ENCODE peak calls at places on chromosomes 12 and 14, in four cellular contexts. I, B, Z and N are unnamed samples.

GRCh38 chr14:70567791-70568190 is 32.7 kb downstream of the MED6 start:
- DNase-seq in I (peak), B (peak), Z (no peak), N (peak)

GRCh38 chr14:52895000-52895399 is 55.9 kb downstream of the FERMT2 start:
- DNase-seq in I (peak), B (no peak), Z (no peak), N (no peak)

GRCh38 chr14:51369814-51370213 is 129.8 kb downstream of the TMX1 start:
- DNase-seq in I (peak), B (peak), Z (no peak), N (no peak)

GRCh38 chr12:40106202-40106533 is 287 bp upstream of the SLC2A13 start:
- DNase-seq in I (no peak), B (no peak), Z (no peak), N (no peak)

GRCh38 chr12:100953217-100953616 is 158.6 kb downstream of the ANO4 start:
- DNase-seq in I (no peak), B (no peak), Z (no peak), N (no peak)

GRCh38 chr14:34113991-34114390 is 163.1 kb upstream of the EGLN3 start:
- DNase-seq in I (no peak), B (peak), Z (no peak), N (no peak)

GRCh38 chr14:70489579-70490175 is 37.7 kb downstream of the ADAM21 start:
- DNase-seq in I (no peak), B (no peak), Z (no peak), N (no peak)

GRCh38 chr12:93813972-93814821 is 137.0 kb downstream of the CRADD start:
- DNase-seq in I (no peak), B (no peak), Z (no peak), N (peak)

GRCh38 chr12:49903700-49904423 is at the start of gene FAIM2:
- DNase-seq in I (no peak), B (peak), Z (no peak), N (no peak)

GRCh38 chr12:109937371-109937770 is 37.3 kb downstream of the TCHP start:
- DNase-seq in I (no peak), B (no peak), Z (no peak), N (no peak)

GRCh38 chr14:99562848-99563748 is 40.9 kb downstream of the CCDC85C start:
- DNase-seq in I (no peak), B (peak), Z (no peak), N (peak)

GRCh38 chr14:39469094-39469710 is 37.0 kb upstream of the FBXO33 start:
- DNase-seq in I (no peak), B (no peak), Z (no peak), N (peak)

GRCh38 chr12:89040146-89040964 is 311.9 kb downstream of the DUSP6 start:
- DNase-seq in I (no peak), B (no peak), Z (no peak), N (no peak)

GRCh38 chr12:3313655-3314305 is 177.2 kb upstream of the PRMT8 start:
- DNase-seq in I (no peak), B (peak), Z (no peak), N (peak)

GRCh38 chr14:102784892-102785597 is 7.8 kb downstream of the TRAF3 start:
- DNase-seq in I (no peak), B (no peak), Z (no peak), N (no peak)

GRCh38 chr12:22275847-22276246 is 58.7 kb downstream of the ST8SIA1 start:
- DNase-seq in I (no peak), B (no peak), Z (no peak), N (no peak)

GRCh38 chr12:86698581-86698980 is 442.4 kb upstream of the MGAT4C start:
- DNase-seq in I (no peak), B (no peak), Z (no peak), N (no peak)

GRCh38 chr14:36605506-36605857 is 23.1 kb upstream of the NKX2-8 start:
- DNase-seq in I (no peak), B (no peak), Z (no peak), N (peak)
- TF ChIP-seq ZNF274 in I (no peak), B (no peak), Z (no peak), N (no peak)

GRCh38 chr14:92308676-92309075 is 14.3 kb upstream of the SLC24A4 start:
- DNase-seq in I (no peak), B (no peak), Z (no peak), N (no peak)
- TF ChIP-seq MAX in I (no peak), B (no peak), Z (no peak), N (no peak)

DNA sequence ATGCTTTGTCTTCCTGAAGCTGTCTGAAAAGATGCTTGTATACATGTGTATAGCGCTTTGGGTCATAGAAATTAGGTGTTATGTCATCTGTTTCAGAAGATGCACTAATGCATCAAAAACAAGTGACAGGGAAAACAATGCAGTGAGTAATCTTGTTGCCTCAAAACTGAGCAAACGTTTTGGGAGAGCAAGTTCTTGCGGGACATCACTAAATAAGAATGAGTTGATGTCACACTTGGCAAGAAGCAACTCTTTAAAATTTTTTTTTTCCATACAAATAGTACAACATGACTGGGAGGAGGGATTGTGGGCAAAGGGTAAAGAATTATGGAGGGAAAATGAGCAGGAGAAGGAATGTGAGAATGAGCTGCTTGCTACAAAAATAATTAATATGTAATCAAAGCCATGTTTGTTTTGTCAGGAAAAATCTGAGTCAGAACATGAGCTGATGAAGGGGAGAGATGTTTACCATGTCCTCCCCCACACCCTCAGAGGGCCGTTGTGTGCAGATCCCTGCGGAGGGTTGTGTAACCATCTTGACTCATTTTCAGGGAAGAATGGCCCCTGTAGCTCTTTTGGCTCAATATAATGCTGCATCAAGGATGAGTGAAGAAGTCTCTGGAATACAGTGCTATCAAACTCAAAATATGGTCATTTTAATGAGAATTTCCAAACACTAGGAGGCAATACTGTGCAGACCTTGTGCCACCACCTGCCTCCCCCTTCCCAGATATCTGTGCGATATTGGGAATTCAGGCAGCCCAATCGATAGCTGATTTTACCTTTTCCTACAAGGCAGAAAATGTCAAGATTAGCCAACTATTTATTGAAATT is 41.4 kb downstream of the BORCS5 start:
- DNase-seq in I (no peak), B (peak), Z (no peak), N (peak)
- TF ChIP-seq ZNF274 in I (no peak), B (no peak), Z (no peak), N (no peak)

GRCh38 chr14:65585216-65585615 is 172.7 kb downstream of the FUT8 start:
- DNase-seq in I (no peak), B (no peak), Z (no peak), N (no peak)

GRCh38 chr14:65594153-65594881 is 181.8 kb downstream of the FUT8 start:
- DNase-seq in I (no peak), B (no peak), Z (no peak), N (peak)

DNA sequence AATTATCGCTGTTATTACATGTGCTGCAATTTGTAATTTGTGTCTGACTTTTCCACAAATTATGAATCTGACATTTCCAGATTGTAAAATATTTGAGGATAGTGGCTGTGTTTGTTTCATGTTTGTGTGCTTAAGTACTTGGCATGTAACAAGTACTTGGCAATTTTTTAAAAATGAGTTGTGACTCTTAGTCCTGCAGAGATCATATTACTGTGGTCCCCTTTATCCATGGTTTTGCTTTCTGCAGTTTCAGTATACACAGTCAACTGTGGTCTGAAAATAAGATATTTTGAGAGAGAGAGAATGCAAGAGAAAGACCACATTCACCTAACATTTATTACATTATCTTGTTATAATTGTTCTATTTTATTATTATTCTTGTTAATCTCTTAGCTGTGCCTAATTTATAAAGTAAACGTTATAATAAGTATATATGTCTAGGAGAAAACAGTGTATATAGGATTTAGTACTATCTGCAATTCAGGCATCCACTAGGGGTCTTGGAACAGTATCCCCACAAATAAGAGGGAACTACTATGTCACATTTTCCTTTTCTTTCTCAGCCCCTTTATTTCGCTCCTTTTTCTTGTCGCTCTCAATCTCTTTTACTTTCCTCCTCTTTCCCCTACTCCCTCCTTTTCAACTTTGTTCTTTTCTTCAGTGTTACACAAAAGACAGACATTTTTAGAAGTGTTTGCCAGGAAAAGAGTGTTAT is 176.1 kb downstream of the FUT8 start:
- DNase-seq in I (no peak), B (no peak), Z (no peak), N (no peak)
- TF ChIP-seq MAX in I (no peak), B (no peak), Z (no peak), N (no peak)

GRCh38 chr14:30928462-30928861 is 54.1 kb downstream of the COCH start:
- DNase-seq in I (no peak), B (no peak), Z (no peak), N (no peak)
- TF ChIP-seq ZNF274 in I (no peak), B (no peak), Z (no peak), N (no peak)

DNA sequence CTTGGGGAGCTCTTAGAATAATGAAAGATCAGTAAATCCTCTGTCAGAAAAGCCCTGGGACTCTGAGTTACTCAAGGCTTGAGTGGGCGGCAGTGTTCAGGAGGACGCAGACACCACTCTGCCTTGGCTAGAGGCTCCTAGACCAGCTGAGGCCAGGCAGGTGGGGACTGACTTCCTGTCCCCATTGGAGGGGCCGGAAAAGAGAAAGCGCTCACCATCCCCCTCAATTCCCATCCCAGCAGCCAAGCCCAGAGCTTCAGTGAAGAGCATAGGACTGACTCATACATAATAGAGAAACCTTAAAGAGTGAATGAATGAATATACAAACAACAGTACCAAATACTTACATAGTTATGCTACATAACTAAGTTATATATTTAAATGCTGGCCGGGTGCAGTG is 62.0 kb downstream of the PLEKHG7 start:
- DNase-seq in I (no peak), B (no peak), Z (no peak), N (no peak)
- TF ChIP-seq MAX in I (no peak), B (no peak), Z (no peak), N (no peak)